ENCODE peak calls at places on chromosomes 12 and 14, in nine cellular contexts. S is cardiac fibroblast, E is left ventricle myocardium inferior, U is fibroblast of pulmonary artery, V is skeletal muscle cell, B is fibroblast of mammary gland, K is ovary, H is gastrocnemius medialis, Z is AG04450. P is an unnamed sample.

GRCh38 chr12:46459111-46459510 is 86.5 kb upstream of the SLC38A2 start:
- DNase-seq in S (peak; percentile 97), E (no peak), U (peak; percentile 87), V (peak; percentile 78), B (peak; percentile 85), K (no peak), H (no peak), Z (peak; percentile 55), P (no peak)

GRCh38 chr12:65586796-65587195 is 237.5 kb upstream of the HMGA2 start:
- DNase-seq in S (no peak), E (no peak), U (no peak), V (no peak), B (no peak), K (no peak), H (no peak), Z (no peak), P (no peak)

GRCh38 chr14:21647380-21647779 is 6.3 kb upstream of the OR4E2 start:
- DNase-seq in S (peak; percentile 81), E (no peak), U (peak; percentile 65), V (no peak), B (peak; percentile 46), K (no peak), H (no peak), Z (no peak), P (no peak)

GRCh38 chr14:49306152-49306751 is 279.9 kb downstream of the RPS29 start:
- DNase-seq in S (peak; percentile 51), E (no peak), U (peak; percentile 20), V (no peak), B (peak; percentile 46), K (no peak), H (no peak), Z (no peak), P (no peak)

GRCh38 chr12:96198970-96199369 is 4.8 kb downstream of the ELK3 start:
- DNase-seq in S (peak; percentile 97), E (no peak), U (peak; percentile 86), V (peak; percentile 89), B (peak; percentile 96), K (no peak), H (no peak), Z (peak; percentile 69), P (no peak)

GRCh38 chr14:104216457-104216856 is 78.1 kb downstream of the KIF26A start:
- DNase-seq in S (no peak), E (peak; percentile 9), U (no peak), V (no peak), B (no peak), K (no peak), H (no peak), Z (no peak), P (no peak)

GRCh38 chr12:95100264-95101190 is 27.1 kb upstream of the NR2C1 start:
- DNase-seq in S (no peak), E (no peak), U (no peak), V (no peak), B (no peak), K (no peak), H (no peak), Z (no peak), P (no peak)

GRCh38 chr14:56057071-56057865 is 60.9 kb upstream of the PELI2 start:
- DNase-seq in S (no peak), E (no peak), U (no peak), V (no peak), B (no peak), K (no peak), H (no peak), Z (no peak), P (no peak)

GRCh38 chr12:130336723-130337475 is 788 bp upstream of the PIWIL1 start:
- DNase-seq in S (no peak), E (no peak), U (no peak), V (no peak), B (no peak), K (no peak), H (no peak), Z (no peak), P (no peak)

GRCh38 chr12:45234134-45234865 is 18.4 kb downstream of the ANO6 start:
- DNase-seq in S (peak; percentile 97), E (no peak), U (peak; percentile 97), V (peak; percentile 96), B (peak; percentile 98), K (peak; percentile 36), H (peak; percentile 42), Z (peak; percentile 94), P (peak; percentile 51)

GRCh38 chr12:778615-779014 is 26.2 kb downstream of the WNK1 start:
- DNase-seq in S (no peak), E (no peak), U (no peak), V (no peak), B (no peak), K (no peak), H (no peak), Z (no peak), P (no peak)

GRCh38 chr12:53551889-53552291 is 44.6 kb upstream of the NPFF start:
- DNase-seq in S (no peak), E (no peak), U (no peak), V (no peak), B (no peak), K (no peak), H (no peak), Z (no peak), P (no peak)

GRCh38 chr14:76576047-76576741 is 185.1 kb upstream of the VASH1 start:
- DNase-seq in S (peak; percentile 1), E (no peak), U (peak; percentile 14), V (no peak), B (peak; percentile 7), K (no peak), H (no peak), Z (no peak), P (peak; percentile 24)

GRCh38 chr12:32486158-32486557 is 86.8 kb downstream of the FGD4 start:
- DNase-seq in S (peak; percentile 51), E (no peak), U (no peak), V (no peak), B (no peak), K (no peak), H (no peak), Z (no peak), P (no peak)

GRCh38 chr12:124527861-124528561 is 39.4 kb downstream of the NCOR2 start:
- DNase-seq in S (peak; percentile 54), E (peak; percentile 42), U (no peak), V (no peak), B (peak; percentile 77), K (no peak), H (no peak), Z (no peak), P (no peak)

GRCh38 chr12:115620816-115621215 is 656.7 kb downstream of the MED13L start:
- DNase-seq in S (no peak), E (no peak), U (no peak), V (no peak), B (no peak), K (no peak), H (no peak), Z (no peak), P (no peak)

GRCh38 chr14:74804219-74804825 is 41.2 kb downstream of the YLPM1 start:
- DNase-seq in S (peak; percentile 81), E (no peak), U (peak; percentile 82), V (peak; percentile 9), B (peak; percentile 74), K (no peak), H (no peak), Z (peak; percentile 43), P (no peak)

GRCh38 chr12:6387541-6387940 is 3.6 kb downstream of the LTBR start:
- DNase-seq in S (no peak), E (no peak), U (no peak), V (no peak), B (no peak), K (no peak), H (no peak), Z (no peak), P (no peak)

DNA sequence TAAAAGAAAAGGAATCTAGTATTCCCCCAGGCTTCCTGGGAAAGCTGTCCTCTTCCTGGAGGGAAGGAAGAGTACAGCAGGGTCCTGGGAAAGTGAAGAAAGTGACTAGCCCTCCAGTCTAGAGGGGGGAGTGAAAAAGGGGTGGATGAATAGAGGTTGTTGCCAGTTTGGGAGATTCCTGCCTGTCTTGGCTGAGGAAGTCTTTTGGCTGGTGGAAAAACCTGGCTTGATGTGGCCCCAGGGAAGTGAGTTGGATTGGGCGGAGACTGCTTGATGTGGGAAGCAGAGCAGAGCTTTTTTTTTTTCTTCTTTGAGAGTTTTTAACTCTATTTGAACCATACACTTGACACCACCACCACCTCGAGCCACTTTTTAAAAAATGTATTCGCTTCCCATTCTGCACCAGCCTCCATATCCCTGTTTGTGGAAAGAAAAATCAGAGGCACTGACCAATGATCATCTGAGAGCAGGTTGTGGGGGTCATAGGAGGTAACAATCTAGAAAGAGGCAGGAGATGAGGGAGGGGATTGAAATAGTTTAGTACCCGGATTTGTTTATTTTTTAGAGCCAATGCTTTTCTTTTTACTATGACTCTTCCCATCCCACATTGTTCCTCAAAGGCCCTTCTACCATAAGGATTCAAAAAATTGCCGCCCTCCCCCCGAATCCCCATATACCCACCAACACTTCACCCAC is 718 bp upstream of the DTX3 start:
- DNase-seq in S (peak; percentile 35), E (peak; percentile 54), U (peak; percentile 50), V (no peak), B (peak; percentile 60), K (peak; percentile 65), H (peak; percentile 43), Z (no peak), P (no peak)
- H3K4me3 ChIP-seq in S (peak overlapping the region; percentile 72), E (peak overlapping the region; percentile 83), U (peak overlapping the region; percentile 69), V (peak overlapping the region; percentile 48), B (peak overlapping the region; percentile 72), K (peak overlapping the region; percentile 56), H (peak overlapping the region; percentile 48), Z (peak overlapping the region; percentile 75), P (peak overlapping the region; percentile 76)

GRCh38 chr14:100726467-100726811 is 253 bp upstream of the DLK1 start:
- DNase-seq in S (no peak), E (no peak), U (no peak), V (no peak), B (no peak), K (no peak), H (no peak), Z (no peak), P (no peak)
- H3K4me3 ChIP-seq in S (no peak overlapping the region), E (no peak overlapping the region), U (no peak overlapping the region), V (no peak overlapping the region), B (no peak overlapping the region), K (no peak overlapping the region), H (no peak overlapping the region), Z (no peak overlapping the region), P (no peak overlapping the region)

DNA sequence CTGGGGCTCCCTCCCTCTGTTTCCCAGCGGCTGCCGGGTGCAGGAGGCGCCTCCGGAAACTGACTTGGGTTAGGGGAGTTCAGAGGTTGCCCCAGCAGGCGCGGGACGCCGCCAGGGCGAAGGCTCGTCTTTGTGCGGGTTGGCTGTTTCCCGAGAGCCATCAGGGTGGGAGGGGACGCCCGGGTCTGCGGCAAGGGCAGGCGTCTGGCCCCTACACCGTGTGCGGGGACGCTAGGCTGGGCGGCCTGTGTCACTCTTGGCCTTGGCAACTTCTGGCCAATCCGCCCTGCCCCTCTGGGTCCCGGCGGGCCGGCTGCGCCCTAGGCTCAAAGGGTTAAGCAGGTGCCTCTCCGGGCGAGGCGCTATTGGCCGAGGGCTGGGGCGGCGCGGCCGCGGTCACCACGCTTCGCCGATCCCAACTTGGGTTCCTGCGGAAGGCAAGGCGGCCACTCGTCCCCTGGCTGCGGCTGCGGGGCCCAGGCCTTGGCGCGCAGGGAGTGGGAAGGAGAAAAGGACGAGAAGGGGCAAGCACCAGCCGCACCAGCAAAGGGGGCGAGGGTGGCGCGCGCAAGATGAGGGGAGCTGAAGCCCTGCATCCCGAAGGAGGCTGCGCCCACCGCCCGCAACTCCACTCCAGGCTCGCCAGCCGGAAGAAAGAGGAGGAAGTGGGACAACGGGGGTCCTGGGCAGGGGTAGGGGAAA is 5.6 kb upstream of the NPAS3 start:
- DNase-seq in S (no peak), E (peak; percentile 27), U (no peak), V (no peak), B (no peak), K (peak; percentile 20), H (no peak), Z (no peak), P (peak; percentile 38)
- H3K4me3 ChIP-seq in S (no peak overlapping the region), E (peak overlapping the region; percentile 70), U (no peak overlapping the region), V (peak overlapping the region; percentile 53), B (peak overlapping the region; percentile 7), K (peak overlapping the region; percentile 33), H (peak overlapping the region; percentile 55), Z (no peak overlapping the region), P (peak overlapping the region; percentile 53)

GRCh38 chr12:10213168-10214130 is 772 bp downstream of the GABARAPL1 start:
- DNase-seq in S (peak; percentile 91), E (peak; percentile 74), U (peak; percentile 94), V (peak; percentile 88), B (peak; percentile 91), K (peak; percentile 79), H (peak; percentile 85), Z (peak; percentile 68), P (peak; percentile 76)
- H3K4me3 ChIP-seq in S (peak overlapping the region; percentile 92), E (peak overlapping the region; percentile 84), U (peak overlapping the region; percentile 99), V (peak overlapping the region; percentile 84), B (peak overlapping the region; percentile 83), K (peak overlapping the region; percentile 89), H (peak overlapping the region; percentile 90), Z (peak overlapping the region; percentile 100), P (peak overlapping the region; percentile 82)

P was measured in heart right ventricle.